ENCODE peak calls at places on chromosome 6, in four cellular contexts. One of them, this sample, is unnamed. For H3K4me1, the result is how much of the 10 kb centered on the place peaks cover.

GRCh38 chr6:45595010-45595851 is 217.5 kb upstream of the SUPT3H start:
- DNase-seq in left ventricle myocardium inferior: no peak
- DNase-seq in spleen: no peak
- DNase-seq in esophagus squamous epithelium: no peak
- DNase-seq in this sample: no peak

GRCh38 chr6:25410102-25410501 is 130.9 kb downstream of the CARMIL1 start:
- DNase-seq in left ventricle myocardium inferior: no peak
- DNase-seq in spleen: no peak
- DNase-seq in esophagus squamous epithelium: no peak
- DNase-seq in this sample: no peak

GRCh38 chr6:24283043-24283985 is 74.5 kb downstream of the DCDC2 start:
- DNase-seq in left ventricle myocardium inferior: peak
- DNase-seq in spleen: no peak
- DNase-seq in esophagus squamous epithelium: no peak
- DNase-seq in this sample: no peak

GRCh38 chr6:137892271-137892708 is 25.2 kb downstream of the TNFAIP3 start:
- DNase-seq in left ventricle myocardium inferior: no peak
- DNase-seq in spleen: no peak
- DNase-seq in esophagus squamous epithelium: no peak
- DNase-seq in this sample: no peak

GRCh38 chr6:63816979-63817436 is 181.4 kb downstream of the PHF3 start:
- DNase-seq in left ventricle myocardium inferior: no peak
- DNase-seq in spleen: no peak
- DNase-seq in esophagus squamous epithelium: no peak
- DNase-seq in this sample: no peak

GRCh38 chr6:85641522-85641915 is 1.2 kb downstream of the SYNCRIP start:
- DNase-seq in left ventricle myocardium inferior: no peak
- DNase-seq in spleen: no peak
- DNase-seq in esophagus squamous epithelium: no peak
- DNase-seq in this sample: no peak

GRCh38 chr6:130908188-130908587 is 81.0 kb downstream of the SMLR1 start:
- DNase-seq in left ventricle myocardium inferior: no peak
- DNase-seq in spleen: no peak
- DNase-seq in esophagus squamous epithelium: no peak
- DNase-seq in this sample: no peak

GRCh38 chr6:89520730-89521129 is 87.8 kb downstream of the ANKRD6 start:
- DNase-seq in left ventricle myocardium inferior: no peak
- DNase-seq in spleen: no peak
- DNase-seq in esophagus squamous epithelium: no peak
- DNase-seq in this sample: no peak

GRCh38 chr6:82260890-82261732 is 13.6 kb upstream of the IBTK start:
- DNase-seq in left ventricle myocardium inferior: no peak
- DNase-seq in spleen: no peak
- DNase-seq in esophagus squamous epithelium: no peak
- DNase-seq in this sample: no peak

GRCh38 chr6:99520855-99521556 is 5.8 kb upstream of the USP45 start:
- DNase-seq in left ventricle myocardium inferior: peak
- DNase-seq in spleen: peak
- DNase-seq in esophagus squamous epithelium: peak
- DNase-seq in this sample: peak

DNA sequence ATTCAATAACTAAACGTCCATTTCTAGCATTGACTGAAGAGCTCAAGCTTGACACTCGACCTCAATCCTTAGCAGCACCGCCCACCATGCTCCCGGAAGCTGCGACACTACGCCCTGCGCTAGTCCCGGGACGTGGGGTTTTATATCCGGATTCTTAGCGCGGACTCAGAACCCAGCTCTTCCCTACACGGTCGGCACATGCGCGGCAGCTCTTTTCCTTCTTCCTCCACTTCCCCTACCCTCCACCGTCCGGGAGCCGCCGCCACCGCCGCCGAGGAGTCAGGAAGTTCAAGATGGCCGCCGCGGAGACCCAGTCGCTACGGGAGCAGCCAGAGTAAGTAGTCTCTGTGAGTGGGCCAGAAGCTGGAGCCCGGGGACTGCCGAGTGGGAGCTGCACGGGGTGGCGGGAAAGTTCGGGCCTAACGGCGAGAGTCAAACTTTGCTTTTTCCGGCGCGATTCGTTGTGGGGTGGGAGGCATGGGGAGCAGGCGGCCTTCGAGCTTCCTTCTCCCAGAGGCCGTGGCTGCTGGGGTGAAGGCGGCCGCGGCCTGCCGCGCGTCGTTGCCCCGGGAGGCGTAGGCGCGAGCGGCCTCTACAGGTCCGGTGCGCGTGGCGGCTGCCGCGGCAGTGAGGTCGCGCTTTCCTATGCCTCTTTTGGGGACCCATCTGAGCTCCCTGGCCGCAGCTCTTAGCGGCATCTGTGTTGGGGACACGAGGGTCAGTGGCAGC is 57.6 kb downstream of the FAM217A start:
- DNase-seq in left ventricle myocardium inferior: peak
- DNase-seq in spleen: peak
- DNase-seq in esophagus squamous epithelium: peak
- DNase-seq in this sample: peak
- H3K4me1 ChIP-seq in left ventricle myocardium inferior: half or more
- H3K4me1 ChIP-seq in spleen: half or more
- H3K4me1 ChIP-seq in esophagus squamous epithelium: under half
- H3K4me1 ChIP-seq in this sample: half or more

DNA sequence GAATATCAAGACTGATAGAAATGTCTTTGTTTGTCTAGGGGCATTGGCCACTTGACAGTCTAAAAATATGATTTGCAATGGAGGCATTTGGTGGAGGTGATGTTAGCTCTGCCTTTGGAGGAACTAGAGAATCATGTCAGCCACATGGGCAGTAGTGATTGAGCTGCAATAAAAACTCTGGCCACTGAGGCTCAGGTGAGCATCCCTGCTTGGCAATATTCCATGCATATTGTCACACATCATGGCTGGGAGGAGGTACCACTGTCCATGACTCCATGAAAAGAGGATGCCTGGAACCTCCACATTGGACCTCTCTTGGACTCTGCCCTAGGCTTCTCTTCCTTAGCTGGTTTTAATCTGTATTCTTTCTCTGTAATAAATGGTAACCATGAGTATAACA is 10.6 kb upstream of the CD83 start:
- DNase-seq in left ventricle myocardium inferior: no peak
- DNase-seq in spleen: no peak
- DNase-seq in esophagus squamous epithelium: no peak
- DNase-seq in this sample: no peak
- H3K27ac ChIP-seq in left ventricle myocardium inferior: no peak
- H3K27ac ChIP-seq in spleen: no peak
- H3K27ac ChIP-seq in esophagus squamous epithelium: no peak
- H3K27ac ChIP-seq in this sample: no peak

DNA sequence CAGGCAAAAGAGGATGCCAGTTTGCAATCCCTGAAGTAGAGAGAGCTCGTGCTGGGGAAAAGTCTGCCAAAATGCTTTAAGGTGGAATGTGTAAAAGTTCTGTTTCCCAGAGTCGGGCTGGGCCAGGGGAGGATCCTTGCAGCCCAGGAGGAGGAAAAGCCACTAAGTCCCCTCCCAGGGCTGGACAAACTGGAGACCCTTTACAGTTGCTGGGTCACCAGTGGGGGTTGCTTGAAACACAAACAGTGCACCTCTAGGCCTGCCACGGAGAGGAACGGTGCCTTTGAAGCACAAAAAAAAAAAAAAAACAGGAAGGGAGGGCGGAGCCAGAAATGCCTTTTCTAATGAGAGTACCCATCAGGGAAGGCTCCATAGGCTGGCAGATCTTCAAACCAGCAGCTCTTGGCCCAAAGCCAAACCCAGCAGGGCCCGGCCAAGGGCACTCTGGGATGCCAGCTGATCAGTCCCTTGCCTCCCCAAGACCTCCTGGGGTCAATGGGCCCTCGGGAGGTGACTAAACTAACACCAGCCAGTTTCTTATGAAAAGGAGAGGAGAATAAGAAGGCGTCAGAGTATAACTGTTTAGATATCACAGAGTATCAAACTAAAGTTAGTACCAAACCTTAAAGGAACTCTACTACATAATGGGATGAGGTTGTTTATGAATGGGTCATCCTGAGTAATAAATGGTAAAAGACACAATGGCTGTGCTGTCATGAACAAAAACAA is 23.7 kb downstream of the HLA-A start:
- DNase-seq in left ventricle myocardium inferior: peak
- DNase-seq in spleen: peak
- DNase-seq in esophagus squamous epithelium: no peak
- DNase-seq in this sample: peak
- H3K4me1 ChIP-seq in left ventricle myocardium inferior: half or more
- H3K4me1 ChIP-seq in spleen: under half
- H3K4me1 ChIP-seq in esophagus squamous epithelium: under half
- H3K4me1 ChIP-seq in this sample: under half

GRCh38 chr6:35343092-35343834 is 905 bp downstream of the PPARD start:
- DNase-seq in left ventricle myocardium inferior: peak
- DNase-seq in spleen: peak
- DNase-seq in esophagus squamous epithelium: no peak
- DNase-seq in this sample: peak

GRCh38 chr6:35341557-35341956 is 801 bp upstream of the PPARD start:
- DNase-seq in left ventricle myocardium inferior: no peak
- DNase-seq in spleen: no peak
- DNase-seq in esophagus squamous epithelium: no peak
- DNase-seq in this sample: peak

GRCh38 chr6:35342258-35343091 is at the start of gene PPARD:
- DNase-seq in left ventricle myocardium inferior: peak
- DNase-seq in spleen: peak
- DNase-seq in esophagus squamous epithelium: peak
- DNase-seq in this sample: peak

DNA sequence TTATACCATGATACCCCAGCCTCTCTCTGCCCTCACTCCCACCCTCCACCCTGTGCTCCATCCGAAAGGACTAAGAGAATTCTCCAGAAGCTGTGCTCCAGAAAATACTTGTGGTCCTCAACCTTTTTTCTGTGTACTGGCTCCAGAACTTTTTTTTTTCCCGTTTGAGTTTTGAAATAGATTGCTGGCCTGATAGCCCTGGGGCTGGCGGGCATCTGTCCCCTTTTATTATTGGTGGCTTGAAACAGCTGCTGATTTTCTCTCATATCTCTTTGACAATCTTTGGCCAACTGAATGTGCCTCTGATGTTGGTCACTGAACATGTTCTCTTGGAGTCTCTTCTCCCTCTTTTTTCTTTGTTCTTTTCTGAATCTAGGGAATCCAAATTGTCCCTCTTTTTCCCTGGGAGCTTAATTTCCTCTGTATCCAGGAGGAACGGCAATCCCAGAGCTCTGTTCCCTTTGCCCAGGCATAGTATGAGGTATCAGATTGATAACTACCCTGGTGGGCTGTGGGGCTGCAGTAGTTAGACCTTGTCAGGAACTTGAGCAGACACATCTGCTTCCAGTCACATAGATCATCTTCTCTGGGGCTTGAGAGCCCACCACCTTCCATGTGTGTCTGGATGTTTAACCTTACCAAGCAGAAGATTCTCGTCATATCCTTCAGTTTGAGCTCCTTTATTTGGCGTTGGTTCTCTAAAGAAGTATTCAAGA is 1.6 kb downstream of the PPARD start:
- DNase-seq in left ventricle myocardium inferior: no peak
- DNase-seq in spleen: no peak
- DNase-seq in esophagus squamous epithelium: no peak
- DNase-seq in this sample: no peak
- H3K27ac ChIP-seq in left ventricle myocardium inferior: peak
- H3K27ac ChIP-seq in spleen: peak
- H3K27ac ChIP-seq in esophagus squamous epithelium: peak
- H3K27ac ChIP-seq in this sample: no peak

GRCh38 chr6:139533573-139534471 is 159.4 kb upstream of the CITED2 start:
- DNase-seq in left ventricle myocardium inferior: no peak
- DNase-seq in spleen: no peak
- DNase-seq in esophagus squamous epithelium: no peak
- DNase-seq in this sample: peak

GRCh38 chr6:139536751-139537617 is 162.5 kb upstream of the CITED2 start:
- DNase-seq in left ventricle myocardium inferior: no peak
- DNase-seq in spleen: no peak
- DNase-seq in esophagus squamous epithelium: no peak
- DNase-seq in this sample: no peak

GRCh38 chr6:139531716-139532115 is 157.3 kb upstream of the CITED2 start:
- DNase-seq in left ventricle myocardium inferior: no peak
- DNase-seq in spleen: no peak
- DNase-seq in esophagus squamous epithelium: no peak
- DNase-seq in this sample: no peak

GRCh38 chr6:139533166-139533565 is 158.7 kb upstream of the CITED2 start:
- DNase-seq in left ventricle myocardium inferior: no peak
- DNase-seq in spleen: no peak
- DNase-seq in esophagus squamous epithelium: no peak
- DNase-seq in this sample: no peak

DNA sequence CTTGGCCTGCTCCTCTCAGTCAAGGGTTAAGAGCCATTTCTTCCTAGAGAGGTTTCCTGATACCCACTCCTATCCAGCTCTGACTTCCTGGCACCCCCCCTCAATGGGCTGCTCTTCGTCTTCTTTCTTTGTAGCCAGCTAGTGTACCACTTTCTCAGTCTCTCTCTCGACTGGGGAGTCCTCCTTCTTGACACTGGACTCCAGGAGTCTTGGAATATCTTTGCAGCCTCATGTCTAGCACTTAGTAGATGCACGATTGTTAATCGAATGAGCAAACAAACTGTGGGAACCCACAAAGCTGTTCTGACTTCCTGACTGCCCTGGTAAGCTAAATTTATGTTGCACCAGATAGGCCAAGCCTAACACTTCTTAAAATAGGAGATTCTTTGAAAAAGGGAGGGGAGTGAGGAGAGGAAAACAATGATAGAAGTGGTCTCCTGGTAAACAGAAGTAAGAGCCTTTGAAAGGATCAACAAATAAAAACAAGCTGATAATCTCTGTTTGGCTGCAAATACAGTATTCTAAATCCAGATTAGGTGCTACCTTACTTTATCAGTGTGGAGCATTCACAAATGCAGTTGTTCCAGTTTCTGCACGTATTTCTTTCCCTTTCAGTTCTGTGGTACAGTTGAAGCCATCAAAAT is 160.1 kb upstream of the CITED2 start:
- DNase-seq in left ventricle myocardium inferior: no peak
- DNase-seq in spleen: no peak
- DNase-seq in esophagus squamous epithelium: no peak
- DNase-seq in this sample: no peak
- H3K4me1 ChIP-seq in left ventricle myocardium inferior: under half
- H3K4me1 ChIP-seq in spleen: under half
- H3K4me1 ChIP-seq in esophagus squamous epithelium: under half
- H3K4me1 ChIP-seq in this sample: under half

DNA sequence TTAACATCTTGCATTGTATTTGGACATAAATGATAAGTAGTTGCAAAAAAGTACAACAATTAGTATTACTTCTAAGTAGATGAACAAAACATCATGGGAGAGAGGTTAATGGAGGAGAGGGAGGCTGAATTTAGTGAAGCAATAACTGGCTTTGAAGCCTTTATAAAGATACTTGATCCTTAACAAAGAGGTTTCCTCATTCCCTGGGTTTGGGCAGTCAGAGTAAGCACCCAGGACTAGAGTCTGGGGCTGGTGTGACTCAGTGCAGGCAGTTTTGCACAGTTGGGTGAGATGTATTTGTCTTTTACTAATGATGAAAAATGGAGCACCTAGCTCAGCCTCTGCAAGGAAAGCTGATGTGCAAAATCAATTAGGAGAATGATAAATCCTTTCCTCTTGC is 11.9 kb upstream of the OPN5 start:
- DNase-seq in left ventricle myocardium inferior: no peak
- DNase-seq in spleen: no peak
- DNase-seq in esophagus squamous epithelium: no peak
- DNase-seq in this sample: no peak
- H3K27ac ChIP-seq in left ventricle myocardium inferior: no peak
- H3K27ac ChIP-seq in spleen: no peak
- H3K27ac ChIP-seq in esophagus squamous epithelium: no peak
- H3K27ac ChIP-seq in this sample: no peak

GRCh38 chr6:29968130-29968529 is 25.8 kb downstream of the HLA-A start:
- DNase-seq in left ventricle myocardium inferior: no peak
- DNase-seq in spleen: no peak
- DNase-seq in esophagus squamous epithelium: no peak
- DNase-seq in this sample: no peak
- H3K4me1 ChIP-seq in left ventricle myocardium inferior: half or more
- H3K4me1 ChIP-seq in spleen: under half
- H3K4me1 ChIP-seq in esophagus squamous epithelium: under half
- H3K4me1 ChIP-seq in this sample: under half

GRCh38 chr6:123064038-123064437 is 68.0 kb downstream of the CLVS2 start:
- DNase-seq in left ventricle myocardium inferior: no peak
- DNase-seq in spleen: no peak
- DNase-seq in esophagus squamous epithelium: no peak
- DNase-seq in this sample: no peak
- H3K27ac ChIP-seq in left ventricle myocardium inferior: no peak
- H3K27ac ChIP-seq in spleen: no peak
- H3K27ac ChIP-seq in esophagus squamous epithelium: no peak
- H3K27ac ChIP-seq in this sample: no peak

This sample was measured in upper lobe of right lung.